ENCODE peak calls at places on chromosome X, in four cellular contexts. G, Z, A and Q are unnamed samples.

GRCh38 chrX:148316446-148316845 is 184.0 kb upstream of the AFF2 start:
- DNase-seq in G (no peak), Z (no peak), A (no peak), Q (no peak)

GRCh38 chrX:119573840-119574393 is 446 bp upstream of the UBE2A start:
- DNase-seq in G (peak), Z (no peak), A (peak), Q (peak)

GRCh38 chrX:151177141-151178027 is 1.0 kb downstream of the GPR50 start:
- DNase-seq in G (no peak), Z (no peak), A (no peak), Q (no peak)

GRCh38 chrX:22365460-22365859 is 92.7 kb downstream of the CBLL2 start:
- DNase-seq in G (no peak), Z (peak), A (peak), Q (no peak)

GRCh38 chrX:23841847-23842522 is 59.0 kb downstream of the SAT1 start:
- DNase-seq in G (no peak), Z (no peak), A (no peak), Q (no peak)

GRCh38 chrX:107674480-107675364 is 46.4 kb downstream of the PRPS1 start:
- DNase-seq in G (no peak), Z (no peak), A (peak), Q (no peak)

GRCh38 chrX:30307466-30307865 is 1.7 kb downstream of the NR0B1 start:
- DNase-seq in G (no peak), Z (no peak), A (no peak), Q (no peak)

GRCh38 chrX:11196476-11196875 is 85.3 kb downstream of the HCCS start:
- DNase-seq in G (no peak), Z (no peak), A (no peak), Q (no peak)

GRCh38 chrX:138710866-138711331 is 618 bp downstream of the FGF13 start:
- DNase-seq in G (no peak), Z (no peak), A (no peak), Q (no peak)

GRCh38 chrX:12113321-12113720 is 25.0 kb upstream of the FRMPD4 start:
- DNase-seq in G (no peak), Z (no peak), A (no peak), Q (no peak)

DNA sequence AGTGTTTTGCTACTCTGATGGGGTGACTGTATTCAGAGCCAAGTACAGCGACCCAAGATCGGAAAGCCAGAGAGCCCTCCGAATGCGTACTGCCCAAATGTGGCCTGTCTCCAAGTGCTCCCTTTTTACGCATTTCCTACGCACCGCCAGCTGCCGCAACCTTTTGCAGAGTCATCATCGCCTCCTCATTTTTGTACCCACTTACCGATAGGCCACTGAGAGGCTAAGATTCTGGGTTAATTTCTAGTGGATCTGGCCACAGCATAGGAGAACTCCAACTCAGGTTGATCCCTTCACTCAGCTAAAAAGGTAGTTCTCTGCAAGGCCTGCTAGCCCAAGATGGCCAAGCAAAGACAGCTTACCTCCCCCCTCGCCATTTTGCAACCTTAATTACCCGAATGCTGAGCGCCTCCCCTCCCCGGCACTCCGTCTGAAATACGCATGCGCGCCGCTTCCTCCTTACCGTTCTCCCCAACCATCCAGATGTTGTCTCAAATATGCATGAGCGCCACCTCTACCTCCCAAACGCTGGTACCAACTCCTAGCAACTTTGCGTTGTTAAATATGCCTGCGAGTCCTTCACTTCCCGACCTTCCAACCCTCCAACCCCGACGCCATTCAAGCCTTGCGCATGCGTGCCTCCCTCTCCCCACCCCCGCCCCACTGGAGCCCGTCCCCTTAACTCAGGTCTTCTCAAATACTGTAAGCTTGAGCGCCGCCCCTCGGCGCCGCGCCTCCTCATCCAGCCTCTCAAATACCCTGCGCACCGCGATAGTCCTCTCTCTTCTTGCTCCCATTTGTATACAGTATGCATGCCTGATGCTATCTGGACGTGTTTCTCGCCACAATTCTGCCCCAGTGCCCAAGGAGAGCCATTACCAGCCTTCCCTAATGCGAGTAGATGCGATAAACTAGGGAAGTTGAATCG is 11.8 kb upstream of the ZCCHC13 start:
- DNase-seq in G (peak), Z (peak), A (peak), Q (peak)
- TF ChIP-seq CTCF in G (no peak), Z (peak), A (peak), Q (peak)

DNA sequence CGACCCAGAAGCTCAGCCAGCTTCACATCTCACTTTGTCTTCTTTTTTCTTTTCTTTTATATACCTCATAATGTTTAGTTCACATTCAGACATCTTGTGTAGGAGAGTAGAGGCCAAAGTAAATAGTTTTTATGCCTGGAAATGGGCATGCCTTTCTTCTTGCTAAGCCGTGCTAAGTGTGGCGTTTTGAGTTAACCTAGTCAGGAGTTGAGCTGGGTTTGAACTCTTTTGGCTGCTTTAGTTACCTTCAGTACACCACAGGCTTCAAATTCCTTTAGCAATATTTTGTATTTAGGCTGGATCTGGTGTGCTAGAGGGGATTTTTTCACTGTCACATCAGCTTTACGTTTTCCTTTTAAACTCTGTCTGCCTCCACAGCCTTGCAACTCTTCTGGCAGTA is 300.8 kb downstream of the ZNF674 start:
- DNase-seq in G (no peak), Z (no peak), A (no peak), Q (no peak)
- TF ChIP-seq CTCF in G (no peak), Z (no peak), A (no peak), Q (no peak)

GRCh38 chrX:132676561-132677186 is 187.8 kb upstream of the MBNL3 start:
- DNase-seq in G (no peak), Z (no peak), A (no peak), Q (no peak)
- TF ChIP-seq CTCF in G (no peak), Z (no peak), A (no peak), Q (no peak)

GRCh38 chrX:149504226-149504914 is 736 bp downstream of the IDS start:
- DNase-seq in G (no peak), Z (no peak), A (no peak), Q (peak)
- TF ChIP-seq CTCF in G (no peak), Z (peak), A (no peak), Q (peak)

DNA sequence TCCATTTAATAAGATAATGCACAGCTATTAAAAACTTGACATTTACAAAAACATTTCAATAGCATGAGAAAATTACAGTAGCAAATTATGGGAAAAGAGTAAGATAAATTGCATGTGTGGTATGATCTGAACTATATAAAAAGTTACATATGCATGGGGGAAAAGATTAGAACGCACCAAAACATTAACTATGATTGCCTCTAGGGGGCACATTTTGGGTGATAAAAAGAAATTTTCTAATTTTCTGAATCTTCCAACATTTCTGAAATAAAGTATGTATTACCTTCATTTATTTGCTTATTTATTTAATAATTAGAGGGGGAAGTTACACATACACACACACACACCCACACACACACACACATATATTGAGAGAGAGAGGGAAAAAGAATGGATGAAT is 19.6 kb upstream of the KDM5C start:
- DNase-seq in G (no peak), Z (no peak), A (no peak), Q (no peak)
- TF ChIP-seq CTCF in G (no peak), Z (peak), A (peak), Q (no peak)

GRCh38 chrX:78886550-78886949 is 58.6 kb upstream of the P2RY10 start:
- DNase-seq in G (no peak), Z (no peak), A (peak), Q (peak)
- TF ChIP-seq CTCF in G (no peak), Z (peak), A (peak), Q (no peak)